ENCODE peak calls at places on chromosome 20, in six cellular contexts. C is esophagus squamous epithelium, Q is foreskin fibroblast, N is fibroblast of mammary gland, B is breast epithelium, D is psoas muscle. L is an unnamed sample.

GRCh38 chr20:10239954-10240353 is 21.3 kb downstream of the SNAP25 start:
- DNase-seq in Q (peak), D (no peak), C (no peak), B (peak), N (peak), L (peak)

GRCh38 chr20:13877789-13878188 is 93.0 kb downstream of the NDUFAF5 start:
- DNase-seq in Q (peak), C (no peak), D (no peak), B (no peak), N (no peak), L (no peak)

GRCh38 chr20:17423782-17424181 is 107.4 kb downstream of the BFSP1 start:
- DNase-seq in B (no peak), Q (no peak), N (no peak), C (no peak), D (no peak), L (no peak)

GRCh38 chr20:63868264-63868663 is 3.2 kb downstream of the TPD52L2 start:
- DNase-seq in B (no peak), Q (no peak), C (no peak), N (no peak), D (no peak), L (no peak)

GRCh38 chr20:59064214-59064722 is 21.7 kb upstream of the PRELID3B start:
- DNase-seq in B (no peak), D (no peak), Q (no peak), N (no peak), C (no peak), L (no peak)

GRCh38 chr20:62573856-62574611 is 68.3 kb upstream of the SLCO4A1 start:
- DNase-seq in C (no peak), D (no peak), Q (no peak), N (no peak), B (no peak), L (no peak)

GRCh38 chr20:31543966-31544598 is 29.8 kb downstream of the HM13 start:
- DNase-seq in N (peak), Q (peak), D (no peak), B (no peak), C (no peak), L (peak)

GRCh38 chr20:32445539-32446273 is 87.6 kb downstream of the ASXL1 start:
- DNase-seq in Q (peak), D (no peak), C (no peak), N (no peak), B (no peak), L (no peak)

GRCh38 chr20:40811660-40812414 is 122.8 kb upstream of the MAFB start:
- DNase-seq in Q (no peak), N (no peak), B (no peak), C (no peak), D (no peak), L (no peak)

GRCh38 chr20:33993800-33994623 is at the start of gene RALY:
- DNase-seq in B (peak), D (peak), C (peak), Q (peak), N (peak), L (peak)

GRCh38 chr20:62433655-62434054 is 6.3 kb upstream of the RBBP8NL start:
- DNase-seq in C (no peak), N (no peak), B (no peak), Q (peak), D (no peak), L (peak)

GRCh38 chr20:62914970-62915457 is 11.3 kb downstream of the DIDO1 start:
- DNase-seq in D (no peak), C (no peak), B (no peak), Q (peak), N (no peak), L (peak)

GRCh38 chr20:8930691-8931090 is 138.2 kb upstream of the PLCB4 start:
- DNase-seq in C (no peak), B (no peak), Q (peak), N (no peak), D (no peak), L (no peak)

GRCh38 chr20:32332614-32333013 is 25.5 kb upstream of the ASXL1 start:
- DNase-seq in N (peak), B (no peak), C (no peak), Q (peak), D (no peak), L (peak)

GRCh38 chr20:1883986-1884385 is 11.2 kb upstream of the SIRPA start:
- DNase-seq in C (no peak), Q (peak), B (no peak), N (no peak), D (no peak), L (no peak)

GRCh38 chr20:32484221-32485125 is 100.7 kb downstream of the NOL4L start:
- DNase-seq in N (no peak), C (no peak), D (peak), B (no peak), Q (peak), L (no peak)

GRCh38 chr20:43451400-43451799 is 6.3 kb upstream of the SRSF6 start:
- DNase-seq in Q (no peak), N (no peak), B (no peak), D (no peak), C (no peak), L (no peak)

GRCh38 chr20:43985608-43986316 is 71.1 kb downstream of the TOX2 start:
- DNase-seq in D (no peak), C (no peak), B (no peak), N (no peak), Q (no peak), L (no peak)

GRCh38 chr20:44109951-44110361 is 77.0 kb downstream of the JPH2 start:
- DNase-seq in N (no peak), C (no peak), B (no peak), D (no peak), Q (no peak), L (no peak)

GRCh38 chr20:12305555-12305954 is 387.9 kb downstream of the BTBD3 start:
- DNase-seq in D (no peak), C (no peak), Q (no peak), N (peak), B (no peak), L (no peak)

DNA sequence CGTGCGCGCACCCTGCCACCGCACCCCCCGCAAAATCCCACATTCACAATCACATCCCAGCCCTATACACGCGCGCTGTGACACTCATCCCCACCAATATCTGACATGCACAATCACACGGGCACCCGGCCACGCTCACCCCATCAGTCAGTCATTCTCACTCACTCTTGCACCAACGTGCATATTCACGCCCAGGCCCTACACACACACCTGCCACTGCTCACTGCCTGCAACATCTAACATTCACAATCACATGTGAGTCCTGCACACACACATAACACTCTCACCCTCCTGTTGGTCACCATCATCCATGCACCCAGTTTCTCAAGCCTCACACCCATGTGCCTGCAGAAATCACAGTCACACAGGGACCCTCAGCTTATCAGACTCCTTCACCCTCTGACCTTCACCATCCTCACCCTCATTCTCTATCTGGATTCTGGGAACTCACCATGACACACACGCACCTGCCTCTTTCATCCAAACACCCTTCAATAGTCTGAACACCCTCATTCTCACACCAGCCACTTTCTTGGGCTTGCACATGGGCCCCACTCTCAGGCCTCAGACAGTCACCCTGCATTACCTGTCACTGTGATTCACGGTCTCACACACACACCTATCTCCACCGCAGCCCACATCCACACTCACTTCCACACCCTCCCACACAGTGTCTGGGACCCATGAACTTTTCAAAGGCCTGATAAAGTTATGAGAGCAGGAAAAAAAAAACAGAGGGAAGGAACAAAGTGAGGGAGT is 748 bp upstream of the ATP9A start:
- DNase-seq in Q (no peak), N (no peak), C (no peak), D (no peak), B (no peak), L (no peak)
- H3K4me3 ChIP-seq in Q (peak), N (no peak), C (no peak), D (peak), B (peak), L (peak)

GRCh38 chr20:45469336-45470261 is at the start of gene WFDC2:
- DNase-seq in D (peak), Q (no peak), B (peak), N (no peak), C (no peak), L (no peak)
- TF ChIP-seq CTCF in D (no peak), Q (no peak), B (no peak), N (no peak), C (no peak), L (no peak)

GRCh38 chr20:4597215-4597614 is 124.5 kb upstream of the PRND start:
- DNase-seq in B (no peak), N (no peak), Q (no peak), C (no peak), D (no peak), L (no peak)

GRCh38 chr20:4593149-4593525 is 128.6 kb upstream of the PRND start:
- DNase-seq in C (no peak), N (no peak), B (no peak), D (no peak), Q (no peak), L (no peak)

GRCh38 chr20:4592316-4593148 is 129.2 kb upstream of the PRND start:
- DNase-seq in N (peak), B (no peak), D (peak), Q (peak), C (no peak), L (peak)

GRCh38 chr20:4591975-4592315 is 129.8 kb upstream of the PRND start:
- DNase-seq in B (no peak), D (no peak), C (no peak), Q (no peak), N (no peak), L (no peak)
- H3K4me3 ChIP-seq in B (no peak), D (no peak), C (no peak), Q (no peak), N (no peak), L (no peak)

GRCh38 chr20:49045440-49046086 is 549 bp upstream of the CSE1L start:
- DNase-seq in N (peak), B (no peak), Q (peak), D (peak), C (no peak), L (no peak)

GRCh38 chr20:49043000-49043399 is 3.1 kb upstream of the CSE1L start:
- DNase-seq in B (no peak), C (no peak), N (no peak), D (no peak), Q (no peak), L (no peak)

GRCh38 chr20:49046087-49046900 is at the start of gene CSE1L:
- DNase-seq in B (peak), N (peak), C (peak), Q (peak), D (peak), L (peak)
- TF ChIP-seq CTCF in B (peak), N (no peak), C (peak), Q (no peak), D (no peak), L (no peak)

GRCh38 chr20:20692587-20692986 is 19.9 kb downstream of the RALGAPA2 start:
- DNase-seq in N (no peak), B (no peak), D (no peak), C (no peak), Q (no peak), L (no peak)

GRCh38 chr20:20694591-20694990 is 17.9 kb downstream of the RALGAPA2 start:
- DNase-seq in C (no peak), N (no peak), B (no peak), D (no peak), Q (no peak), L (no peak)

GRCh38 chr20:20697325-20697845 is 15.1 kb downstream of the RALGAPA2 start:
- DNase-seq in D (no peak), C (no peak), B (no peak), N (no peak), Q (no peak), L (no peak)

GRCh38 chr20:20699144-20699543 is 13.3 kb downstream of the RALGAPA2 start:
- DNase-seq in N (no peak), B (no peak), C (no peak), D (no peak), Q (peak), L (no peak)

GRCh38 chr20:20695250-20695816 is 17.1 kb downstream of the RALGAPA2 start:
- DNase-seq in B (no peak), Q (no peak), D (no peak), N (peak), C (no peak), L (no peak)
- H3K4me3 ChIP-seq in B (no peak), Q (no peak), D (no peak), N (no peak), C (no peak), L (no peak)

GRCh38 chr20:37398750-37399621 is 53.0 kb downstream of the SRC start:
- DNase-seq in C (no peak), D (no peak), B (no peak), N (no peak), Q (no peak), L (no peak)
- TF ChIP-seq CTCF in C (no peak), D (no peak), B (no peak), N (no peak), Q (no peak), L (no peak)

GRCh38 chr20:23331951-23332350 is 18.6 kb upstream of the NXT1 start:
- DNase-seq in C (no peak), D (no peak), N (no peak), B (no peak), Q (no peak), L (no peak)

GRCh38 chr20:23326774-23327173 is 23.8 kb upstream of the NXT1 start:
- DNase-seq in C (no peak), B (no peak), N (no peak), Q (no peak), D (no peak), L (no peak)

GRCh38 chr20:23325107-23325506 is 25.5 kb upstream of the NXT1 start:
- DNase-seq in B (no peak), C (no peak), Q (no peak), D (no peak), N (no peak), L (no peak)

GRCh38 chr20:23331450-23331849 is 19.1 kb upstream of the NXT1 start:
- DNase-seq in D (no peak), B (no peak), C (no peak), N (no peak), Q (no peak), L (no peak)

DNA sequence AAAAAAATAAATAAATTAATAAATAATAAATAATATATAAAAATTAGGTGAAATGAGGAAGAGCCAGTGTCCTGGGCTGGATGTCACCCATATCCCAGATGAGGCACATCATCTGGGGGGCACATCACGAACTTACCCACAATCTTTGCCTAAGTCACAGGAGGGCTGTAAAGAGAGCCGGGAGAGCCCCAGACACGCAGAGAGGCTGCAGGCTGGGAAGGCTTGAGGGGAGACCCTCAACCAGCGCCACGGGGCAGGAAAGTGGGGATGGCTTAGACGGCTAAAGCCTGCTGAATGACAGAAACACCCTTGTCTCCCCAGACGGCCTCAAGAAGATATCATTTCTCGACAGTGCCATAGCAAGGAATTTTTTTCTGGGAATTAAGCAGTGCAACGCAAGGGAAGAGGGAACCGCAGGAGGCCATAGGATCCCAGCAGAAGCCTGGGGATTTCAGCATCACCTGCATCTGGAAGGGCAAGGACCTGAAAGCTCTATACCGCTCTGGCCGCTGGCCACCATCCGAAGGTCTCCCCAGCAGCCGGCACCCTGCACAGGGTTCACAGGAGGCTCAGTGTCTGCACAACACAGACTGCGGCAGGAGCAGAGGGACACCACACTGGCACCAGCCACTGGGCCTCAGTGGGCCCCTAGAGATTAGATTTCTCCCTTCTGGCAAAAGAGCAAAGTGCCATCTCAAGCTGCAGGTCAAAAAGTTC is 22.8 kb upstream of the NXT1 start:
- DNase-seq in B (no peak), N (no peak), C (no peak), Q (no peak), D (no peak), L (no peak)
- H3K4me3 ChIP-seq in B (no peak), N (no peak), C (no peak), Q (no peak), D (no peak), L (no peak)

GRCh38 chr20:24102290-24102689 is 113.7 kb upstream of the GGTLC1 start:
- DNase-seq in B (no peak), D (no peak), N (peak), Q (no peak), C (no peak), L (no peak)
- TF ChIP-seq CTCF in B (no peak), D (peak), N (no peak), Q (no peak), C (peak), L (peak)

DNA sequence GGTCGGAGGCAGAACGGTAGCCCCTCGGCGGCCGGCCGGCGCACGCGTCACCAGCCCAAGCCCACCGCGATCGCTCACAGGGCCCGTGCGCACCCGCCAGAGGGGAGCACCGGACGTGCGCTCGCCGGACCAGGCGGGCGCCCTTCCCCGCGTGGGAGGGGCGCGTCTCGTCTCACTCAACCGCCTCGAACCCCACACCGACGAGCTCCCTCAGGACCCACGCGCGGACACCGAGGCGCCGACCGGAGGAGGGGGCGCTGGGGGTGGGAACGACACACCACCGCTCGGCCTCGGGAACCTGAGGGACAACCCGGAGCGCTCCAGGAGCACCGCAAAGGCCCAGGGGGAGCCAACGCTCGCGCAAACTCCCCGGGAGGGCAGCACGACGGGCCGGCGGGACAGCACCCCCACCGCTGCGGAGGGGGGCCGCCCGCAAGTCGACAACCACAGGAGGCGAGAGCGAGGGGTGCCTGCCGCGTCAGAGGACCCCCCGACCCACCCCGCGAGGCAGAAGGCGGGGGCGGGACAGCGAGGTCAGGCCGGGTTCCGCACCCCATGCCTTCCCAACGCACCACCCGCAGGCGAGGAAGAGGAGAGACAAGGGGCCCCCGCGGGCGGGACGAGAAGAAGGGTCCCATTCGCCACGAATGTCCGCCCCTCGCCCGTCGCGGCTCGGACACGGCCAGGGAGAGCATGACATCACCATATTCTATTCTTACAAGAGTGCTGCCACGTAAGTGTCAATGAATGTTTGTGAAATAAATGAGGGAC is 512.7 kb upstream of the ZNF337 start:
- DNase-seq in C (no peak), B (no peak), N (no peak), Q (peak), D (peak), L (peak)
- H3K4me3 ChIP-seq in C (peak), B (peak), N (no peak), Q (no peak), D (no peak), L (no peak)

L was measured in fibroblast of villous mesenchyme.